ENCODE peak calls at places on chromosome 1, in four cellular contexts. S is heart left ventricle; X is cardiac muscle cell; E is CD4-positive, alpha-beta T cell. H is an unnamed sample.

GRCh38 chr1:22908880-22909426 is 63.7 kb downstream of the LACTBL1 start:
- DNase-seq in X (no peak), S (no peak), E (no peak), H (no peak)

GRCh38 chr1:151189638-151190445 is at the start of gene VPS72:
- DNase-seq in S (peak), E (peak), X (peak), H (peak)

GRCh38 chr1:200351826-200352549 is 57.8 kb downstream of the ZNF281 start:
- DNase-seq in S (no peak), X (no peak), E (no peak), H (no peak)

GRCh38 chr1:104163912-104164476 is 414.3 kb downstream of the AMY1C start:
- DNase-seq in E (no peak), S (no peak), X (no peak), H (no peak)

GRCh38 chr1:180953291-180953747 is 40.6 kb downstream of the KIAA1614 start:
- DNase-seq in X (no peak), E (no peak), S (no peak), H (no peak)

GRCh38 chr1:3634059-3634800 is 9.4 kb downstream of the TPRG1L start:
- DNase-seq in X (no peak), S (no peak), E (no peak), H (no peak)

GRCh38 chr1:43452789-43453441 is 816 bp downstream of the HYI start:
- DNase-seq in X (peak), E (no peak), S (peak), H (no peak)

GRCh38 chr1:54086754-54087153 is 33.3 kb downstream of the TCEANC2 start:
- DNase-seq in E (no peak), S (no peak), X (no peak), H (no peak)

GRCh38 chr1:9792156-9793042 is 31.4 kb downstream of the CLSTN1 start:
- DNase-seq in X (peak), E (no peak), S (no peak), H (no peak)

GRCh38 chr1:43947890-43948437 is 1.2 kb downstream of the IPO13 start:
- DNase-seq in S (no peak), X (no peak), E (no peak), H (no peak)

GRCh38 chr1:109239047-109239579 is 10.2 kb upstream of the CELSR2 start:
- DNase-seq in S (no peak), X (no peak), E (no peak), H (no peak)

GRCh38 chr1:22259581-22260282 is 116.8 kb upstream of the WNT4 start:
- DNase-seq in X (no peak), S (no peak), E (no peak), H (no peak)

GRCh38 chr1:203406446-203407045 is 55.6 kb upstream of the FMOD start:
- DNase-seq in S (peak), E (no peak), X (no peak), H (no peak)

GRCh38 chr1:165545974-165546373 is 2.2 kb downstream of the LRRC52 start:
- DNase-seq in E (no peak), S (no peak), X (no peak), H (no peak)

GRCh38 chr1:6225651-6226050 is 10.1 kb downstream of the ICMT start:
- DNase-seq in S (no peak), E (no peak), X (no peak), H (peak)
- H3K27ac ChIP-seq in S (no peak), E (no peak), X (peak), H (no peak)

DNA sequence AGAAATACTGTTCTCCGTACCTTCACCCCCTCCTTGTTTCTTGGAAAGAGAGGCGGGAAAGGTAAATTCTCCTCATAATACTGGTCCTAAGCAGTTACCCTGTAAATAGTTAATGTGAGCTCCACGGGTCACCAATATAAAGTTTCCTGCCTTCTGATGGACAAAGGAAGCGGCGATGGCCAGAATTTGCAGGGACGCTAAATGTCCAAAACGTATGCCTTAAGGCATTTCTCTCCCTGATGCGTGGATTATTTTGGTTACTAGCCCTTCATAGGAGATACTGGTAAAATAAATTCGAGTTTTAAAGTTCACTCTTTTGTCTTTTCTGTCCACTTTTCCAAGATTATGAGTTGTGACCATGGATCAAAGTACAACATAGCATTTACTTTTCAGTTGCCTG is 913 bp upstream of the PTGS2 start:
- DNase-seq in E (no peak), X (no peak), S (no peak), H (no peak)
- H3K27ac ChIP-seq in E (no peak), X (no peak), S (no peak), H (no peak)

GRCh38 chr1:100627936-100628335 is 90.0 kb downstream of the GPR88 start:
- DNase-seq in X (no peak), E (no peak), S (no peak), H (no peak)
- H3K27ac ChIP-seq in X (no peak), E (no peak), S (no peak), H (no peak)

DNA sequence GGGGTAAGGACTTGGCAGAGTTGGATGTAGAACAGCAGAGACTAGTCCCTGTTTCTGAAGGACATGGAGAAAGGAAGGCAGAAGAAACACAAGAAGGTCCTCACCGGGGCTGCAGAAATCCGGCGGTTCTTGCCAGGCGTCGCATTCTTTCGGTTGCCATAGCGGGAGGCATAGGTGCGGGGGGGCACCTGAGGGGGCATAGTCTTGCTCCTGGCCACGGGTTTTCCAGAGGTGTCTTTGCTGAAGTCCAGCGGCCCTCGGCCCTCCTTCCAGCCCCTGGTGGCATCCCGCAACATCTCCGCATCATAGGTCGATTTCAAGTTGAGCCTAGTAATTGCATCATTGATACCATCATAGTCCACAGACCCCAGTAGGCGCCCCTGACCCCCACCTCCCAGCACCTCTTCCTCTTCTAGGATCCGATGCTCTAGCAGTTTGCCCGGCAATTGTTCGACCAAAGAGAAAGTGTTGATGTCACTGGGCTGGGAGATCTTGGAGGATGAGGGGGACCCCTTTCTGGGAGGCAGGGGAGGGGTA is 25.8 kb downstream of the PIK3C2B start:
- DNase-seq in S (no peak), E (no peak), X (no peak), H (no peak)
- H3K27ac ChIP-seq in S (no peak), E (no peak), X (no peak), H (peak)

GRCh38 chr1:230268371-230269170 is 157.6 kb downstream of the PGBD5 start:
- DNase-seq in E (no peak), X (peak), S (no peak), H (no peak)
- H3K27ac ChIP-seq in E (no peak), X (peak), S (no peak), H (peak)